ENCODE peak calls at places on chromosome 21, in seven cellular contexts. E, Q, T, I, A, C and B are unnamed samples.

GRCh38 chr21:44958471-44959191 is 18.8 kb downstream of the SLX9 start:
- DNase-seq in E (peak; percentile 86), Q (peak; percentile 48), T (peak; percentile 64), I (peak; percentile 82), A (peak; percentile 74), C (peak; percentile 90), B (peak; percentile 75)

GRCh38 chr21:37006243-37006520 is 320 bp upstream of the RIPPLY3 start:
- DNase-seq in E (no peak), Q (no peak), T (no peak), I (no peak), A (no peak), C (no peak), B (no peak)

GRCh38 chr21:20874202-20874601 is 124.0 kb upstream of the NCAM2 start:
- DNase-seq in E (no peak), Q (no peak), T (no peak), I (no peak), A (no peak), C (no peak), B (no peak)

GRCh38 chr21:38793926-38794713 is 11.6 kb upstream of the ETS2 start:
- DNase-seq in E (no peak), Q (no peak), T (no peak), I (no peak), A (no peak), C (no peak), B (no peak)

GRCh38 chr21:45130324-45130774 is 56.0 kb downstream of the ADARB1 start:
- DNase-seq in E (no peak), Q (peak; percentile 77), T (no peak), I (no peak), A (peak; percentile 55), C (no peak), B (peak; percentile 47)

GRCh38 chr21:37071561-37072238 is 1.2 kb downstream of the PIGP start:
- DNase-seq in E (peak; percentile 47), Q (peak; percentile 74), T (peak; percentile 73), I (peak; percentile 72), A (peak; percentile 72), C (peak; percentile 88), B (no peak)

GRCh38 chr21:14523234-14523633 is 22.9 kb downstream of the SAMSN1 start:
- DNase-seq in E (no peak), Q (no peak), T (no peak), I (no peak), A (no peak), C (no peak), B (peak; percentile 49)

GRCh38 chr21:41817228-41817627 is 50.4 kb upstream of the RIPK4 start:
- DNase-seq in E (no peak), Q (peak; percentile 69), T (no peak), I (peak; percentile 58), A (peak; percentile 88), C (no peak), B (no peak)

GRCh38 chr21:21439761-21440160 is 441.6 kb downstream of the NCAM2 start:
- DNase-seq in E (no peak), Q (peak; percentile 8), T (no peak), I (no peak), A (no peak), C (no peak), B (no peak)

GRCh38 chr21:43903451-43904091 is 38.5 kb downstream of the AGPAT3 start:
- DNase-seq in E (peak; percentile 55), Q (no peak), T (peak; percentile 86), I (no peak), A (no peak), C (no peak), B (peak; percentile 80)

GRCh38 chr21:29680273-29680672 is 259.5 kb downstream of the GRIK1 start:
- DNase-seq in E (no peak), Q (no peak), T (no peak), I (no peak), A (no peak), C (no peak), B (no peak)

GRCh38 chr21:38343691-38344090 is 86.9 kb downstream of the KCNJ15 start:
- DNase-seq in E (no peak), Q (peak; percentile 21), T (peak; percentile 76), I (no peak), A (peak; percentile 89), C (peak; percentile 87), B (no peak)

GRCh38 chr21:25895565-25896205 is 160.9 kb downstream of the GABPA start:
- DNase-seq in E (no peak), Q (peak; percentile 46), T (no peak), I (peak; percentile 29), A (peak; percentile 21), C (no peak), B (no peak)

GRCh38 chr21:32147041-32147440 is 131.8 kb downstream of the MIS18A start:
- DNase-seq in E (no peak), Q (no peak), T (no peak), I (no peak), A (no peak), C (no peak), B (no peak)

GRCh38 chr21:33158654-33159053 is 71.1 kb upstream of the IFNAR2 start:
- DNase-seq in E (no peak), Q (no peak), T (no peak), I (no peak), A (no peak), C (no peak), B (no peak)

GRCh38 chr21:27759820-27760219 is 792.9 kb upstream of the ADAMTS5 start:
- DNase-seq in E (no peak), Q (peak; percentile 4), T (no peak), I (no peak), A (no peak), C (no peak), B (no peak)

GRCh38 chr21:35377505-35378090 is 328.5 kb upstream of the RUNX1 start:
- DNase-seq in E (no peak), Q (peak; percentile 55), T (no peak), I (no peak), A (peak; percentile 38), C (no peak), B (no peak)

GRCh38 chr21:37098756-37099155 is 25.7 kb downstream of the TTC3 start:
- DNase-seq in E (no peak), Q (no peak), T (no peak), I (no peak), A (no peak), C (no peak), B (no peak)

GRCh38 chr21:45612096-45613019 is 31.2 kb upstream of the PCBP3 start:
- DNase-seq in E (no peak), Q (peak; percentile 67), T (no peak), I (no peak), A (peak; percentile 87), C (no peak), B (no peak)

GRCh38 chr21:38716942-38717341 is 88.8 kb upstream of the ETS2 start:
- DNase-seq in E (no peak), Q (peak; percentile 26), T (no peak), I (no peak), A (peak; percentile 53), C (no peak), B (no peak)

GRCh38 chr21:36478207-36478701 is 1.7 kb downstream of the CLDN14 start:
- DNase-seq in E (no peak), Q (peak; percentile 88), T (no peak), I (no peak), A (peak; percentile 92), C (no peak), B (no peak)

GRCh38 chr21:43924421-43925095 is 59.5 kb downstream of the AGPAT3 start:
- DNase-seq in E (no peak), Q (no peak), T (peak; percentile 43), I (no peak), A (no peak), C (no peak), B (peak; percentile 61)

GRCh38 chr21:34885125-34885524 is 164.0 kb downstream of the RUNX1 start:
- DNase-seq in E (no peak), Q (peak; percentile 47), T (no peak), I (no peak), A (peak; percentile 39), C (no peak), B (no peak)

GRCh38 chr21:16534408-16535099 is 804.8 kb downstream of the USP25 start:
- DNase-seq in E (peak; percentile 63), Q (peak; percentile 57), T (no peak), I (peak; percentile 85), A (peak; percentile 9), C (peak; percentile 90), B (no peak)

GRCh38 chr21:38505654-38506523 is 7.6 kb upstream of the ERG start:
- DNase-seq in E (no peak), Q (peak; percentile 64), T (no peak), I (peak; percentile 48), A (peak; percentile 76), C (no peak), B (no peak)

GRCh38 chr21:28547795-28548194 is 444.9 kb downstream of the LTN1 start:
- DNase-seq in E (no peak), Q (no peak), T (no peak), I (no peak), A (no peak), C (no peak), B (no peak)

GRCh38 chr21:39852021-39852721 is 15.1 kb upstream of the PCP4 start:
- DNase-seq in E (no peak), Q (no peak), T (no peak), I (no peak), A (no peak), C (no peak), B (no peak)

GRCh38 chr21:27646691-27647090 is 679.8 kb upstream of the ADAMTS5 start:
- DNase-seq in E (no peak), Q (no peak), T (no peak), I (no peak), A (no peak), C (no peak), B (no peak)

GRCh38 chr21:38994014-38994413 is 188.3 kb downstream of the ETS2 start:
- DNase-seq in E (no peak), Q (no peak), T (no peak), I (no peak), A (no peak), C (no peak), B (no peak)

GRCh38 chr21:21907271-21907670 is 909.1 kb downstream of the NCAM2 start:
- DNase-seq in E (no peak), Q (no peak), T (no peak), I (no peak), A (no peak), C (no peak), B (no peak)

GRCh38 chr21:43343095-43343991 is 83.6 kb downstream of the SIK1 start:
- DNase-seq in E (no peak), Q (no peak), T (peak; percentile 94), I (no peak), A (no peak), C (no peak), B (peak; percentile 91)

GRCh38 chr21:38777521-38777920 is 28.2 kb upstream of the ETS2 start:
- DNase-seq in E (no peak), Q (no peak), T (no peak), I (no peak), A (no peak), C (no peak), B (no peak)